ENCODE peak calls at places on chromosome 3, in five cellular contexts. L is NCI-H1694 treated with DMSO at 0.1 percent for 48 hours; M is activated CD8-positive, alpha-beta T cell treated with anti-CD3 and anti-CD28 coated beads for 36 hours; X is AG09319; N is stimulated activated CD4-positive, alpha-beta T cell treated with anti-CD3 and anti-CD28 coated beads, TNF-alpha, amount 100 ng/mL, for 4 hours. R is an unnamed sample.

GRCh38 chr3:89043406-89043947 is 63.9 kb upstream of the EPHA3 start:
- DNase-seq in L (no peak), M (no peak), X (no peak), N (no peak), R (no peak)

GRCh38 chr3:31247850-31248618 is 284.7 kb upstream of the STT3B start:
- DNase-seq in L (no peak), M (peak; percentile 45), X (no peak), N (no peak), R (no peak)

GRCh38 chr3:20682573-20682972 is 496.6 kb upstream of the SGO1 start:
- DNase-seq in L (no peak), M (no peak), X (no peak), N (no peak), R (no peak)

GRCh38 chr3:50695031-50695430 is 20.3 kb downstream of the DOCK3 start:
- DNase-seq in L (no peak), M (no peak), X (no peak), N (no peak), R (no peak)

GRCh38 chr3:36923523-36923943 is 21.3 kb downstream of the TRANK1 start:
- DNase-seq in L (no peak), M (no peak), X (no peak), N (no peak), R (no peak)

GRCh38 chr3:23761440-23761896 is 44.3 kb upstream of the UBE2E1 start:
- DNase-seq in L (no peak), M (peak; percentile 28), X (no peak), N (no peak), R (no peak)

GRCh38 chr3:39433642-39434041 is 27.1 kb downstream of the RPSA start:
- DNase-seq in L (no peak), M (no peak), X (peak; percentile 18), N (no peak), R (no peak)

GRCh38 chr3:127734754-127735473 is 62.2 kb downstream of the ABTB1 start:
- DNase-seq in L (no peak), M (no peak), X (peak; percentile 69), N (no peak), R (no peak)

GRCh38 chr3:183895296-183895695 is 10.6 kb upstream of the PARL start:
- DNase-seq in L (peak; percentile 55), M (peak; percentile 37), X (peak; percentile 23), N (no peak), R (no peak)

GRCh38 chr3:188299068-188299467 is 145.1 kb downstream of the LPP start:
- DNase-seq in L (no peak), M (peak; percentile 63), X (no peak), N (no peak), R (no peak)

GRCh38 chr3:30933478-30934207 is 39.2 kb upstream of the GADL1 start:
- DNase-seq in L (no peak), M (no peak), X (no peak), N (no peak), R (no peak)

GRCh38 chr3:58167431-58168351 is 43.1 kb downstream of the DNASE1L3 start:
- DNase-seq in L (no peak), M (peak; percentile 80), X (peak; percentile 36), N (peak; percentile 23), R (no peak)

GRCh38 chr3:191133359-191133758 is 65.7 kb upstream of the OSTN start:
- DNase-seq in L (no peak), M (no peak), X (no peak), N (no peak), R (no peak)

GRCh38 chr3:45515999-45516804 is 78.3 kb upstream of the LIMD1 start:
- DNase-seq in L (no peak), M (no peak), X (no peak), N (no peak), R (no peak)

GRCh38 chr3:126304704-126305103 is 52.5 kb downstream of the KLF15 start:
- DNase-seq in L (no peak), M (no peak), X (no peak), N (no peak), R (no peak)

GRCh38 chr3:12906141-12906915 is 65.0 kb upstream of the RPL32 start:
- DNase-seq in L (no peak), M (no peak), X (no peak), N (no peak), R (no peak)

GRCh38 chr3:41503998-41504623 is 304.8 kb downstream of the CTNNB1 start:
- DNase-seq in L (no peak), M (no peak), X (no peak), N (no peak), R (no peak)

GRCh38 chr3:23232016-23232415 is 28.9 kb downstream of the UBE2E2 start:
- DNase-seq in L (no peak), M (no peak), X (no peak), N (no peak), R (no peak)

GRCh38 chr3:190120161-190121060 is at the start of gene P3H2:
- DNase-seq in L (peak; percentile 56), M (peak; percentile 45), X (peak; percentile 77), N (no peak), R (no peak)

GRCh38 chr3:140499114-140499757 is 178.6 kb upstream of the TRIM42 start:
- DNase-seq in L (peak; percentile 44), M (no peak), X (no peak), N (no peak), R (no peak)

GRCh38 chr3:56771376-56771775 is 30.4 kb downstream of the ARHGEF3 start:
- DNase-seq in L (peak; percentile 5), M (no peak), X (no peak), N (no peak), R (no peak)

GRCh38 chr3:96478496-96478895 is 335.9 kb upstream of the EPHA6 start:
- DNase-seq in L (no peak), M (no peak), X (no peak), N (no peak), R (no peak)